ENCODE peak calls at places on chromosomes 7 and 10, in five cellular contexts. V is lower lobe of right lung, Y is suprapubic skin, G is A549, T is psoas muscle. U is an unnamed sample.

GRCh38 chr10:124155781-124156401 is 62.5 kb upstream of the CHST15 start:
- DNase-seq in V (no peak), Y (peak), G (no peak), T (peak), U (no peak)

GRCh38 chr10:92834331-92834730 is 14.0 kb upstream of the EXOC6 start:
- DNase-seq in V (no peak), Y (no peak), G (no peak), T (no peak), U (no peak)

GRCh38 chr7:70387197-70387596 is 744.7 kb upstream of the GALNT17 start:
- DNase-seq in V (no peak), Y (no peak), G (no peak), T (no peak), U (no peak)

GRCh38 chr10:102504179-102504975 is 605 bp downstream of the SUFU start:
- DNase-seq in V (peak), Y (peak), G (no peak), T (peak), U (peak)

GRCh38 chr10:93491589-93492121 is 4.8 kb upstream of the CEP55 start:
- DNase-seq in V (no peak), Y (no peak), G (no peak), T (no peak), U (no peak)

GRCh38 chr7:3301831-3302618 is 973 bp downstream of the SDK1 start:
- DNase-seq in V (no peak), Y (no peak), G (peak), T (no peak), U (no peak)

GRCh38 chr7:93231264-93231663 is 902 bp upstream of the VPS50 start:
- DNase-seq in V (no peak), Y (no peak), G (no peak), T (no peak), U (no peak)

GRCh38 chr10:59859570-59859969 is 46.8 kb downstream of the CCDC6 start:
- DNase-seq in V (no peak), Y (no peak), G (no peak), T (no peak), U (no peak)

GRCh38 chr7:134900430-134900876 is 85.9 kb upstream of the AGBL3 start:
- DNase-seq in V (no peak), Y (no peak), G (no peak), T (no peak), U (no peak)

GRCh38 chr10:64097391-64098122 is 576.4 kb downstream of the REEP3 start:
- DNase-seq in V (no peak), Y (no peak), G (no peak), T (no peak), U (no peak)

GRCh38 chr7:26011039-26011696 is 140.8 kb upstream of the NFE2L3 start:
- DNase-seq in V (no peak), Y (no peak), G (no peak), T (no peak), U (no peak)

GRCh38 chr10:13977861-13978843 is 352.6 kb downstream of the FRMD4A start:
- DNase-seq in V (no peak), Y (no peak), G (no peak), T (no peak), U (no peak)

GRCh38 chr7:23471090-23471859 is 984 bp upstream of the IGF2BP3 start:
- DNase-seq in V (no peak), Y (no peak), G (peak), T (no peak), U (no peak)

GRCh38 chr10:103661198-103661950 is 167.9 kb downstream of the NEURL1 start:
- DNase-seq in V (peak), Y (peak), G (no peak), T (peak), U (peak)

GRCh38 chr7:96426027-96426426 is 104.1 kb upstream of the SLC25A13 start:
- DNase-seq in V (no peak), Y (no peak), G (no peak), T (no peak), U (no peak)

GRCh38 chr10:63319231-63319630 is 146.5 kb downstream of the JMJD1C start:
- DNase-seq in V (no peak), Y (no peak), G (no peak), T (no peak), U (no peak)

GRCh38 chr7:114026486-114027089 is 107.8 kb upstream of the PPP1R3A start:
- DNase-seq in V (no peak), Y (no peak), G (peak), T (no peak), U (no peak)

GRCh38 chr10:128125416-128125943 is 743 bp downstream of the MKI67 start:
- DNase-seq in V (peak), Y (no peak), G (peak), T (no peak), U (no peak)

GRCh38 chr10:121900443-121901174 is 27.2 kb downstream of the ATE1 start:
- DNase-seq in V (no peak), Y (no peak), G (peak), T (no peak), U (no peak)

GRCh38 chr10:96380821-96381220 is 22.0 kb upstream of the OPALIN start:
- DNase-seq in V (peak), Y (no peak), G (peak), T (no peak), U (no peak)

GRCh38 chr7:146772581-146772980 is 656.0 kb downstream of the CNTNAP2 start:
- DNase-seq in V (no peak), Y (no peak), G (no peak), T (no peak), U (no peak)

GRCh38 chr10:68288680-68289079 is 43.2 kb upstream of the HNRNPH3 start:
- DNase-seq in V (no peak), Y (no peak), G (no peak), T (no peak), U (no peak)

GRCh38 chr10:80909254-80909653 is 371.6 kb downstream of the SH2D4B start:
- DNase-seq in V (no peak), Y (no peak), G (no peak), T (no peak), U (no peak)

GRCh38 chr7:80703272-80703671 is 64.8 kb downstream of the CD36 start:
- DNase-seq in V (no peak), Y (no peak), G (no peak), T (no peak), U (no peak)

GRCh38 chr10:21217107-21217506 is 308.4 kb downstream of the SKIDA1 start:
- DNase-seq in V (no peak), Y (no peak), G (no peak), T (no peak), U (no peak)

GRCh38 chr10:72020914-72021754 is 56.9 kb downstream of the CHST3 start:
- DNase-seq in V (no peak), Y (no peak), G (no peak), T (no peak), U (no peak)

GRCh38 chr10:49457686-49458085 is 61.8 kb upstream of the DRGX start:
- DNase-seq in V (no peak), Y (no peak), G (no peak), T (no peak), U (no peak)

GRCh38 chr10:103854687-103855423 is 521 bp downstream of the SH3PXD2A start:
- DNase-seq in V (no peak), Y (no peak), G (no peak), T (peak), U (no peak)

GRCh38 chr10:70331486-70332268 is 47.9 kb upstream of the NPFFR1 start:
- DNase-seq in V (no peak), Y (no peak), G (peak), T (peak), U (no peak)

GRCh38 chr10:77909755-77910375 is 16.7 kb downstream of the DLG5 start:
- DNase-seq in V (no peak), Y (no peak), G (peak), T (no peak), U (no peak)

GRCh38 chr10:70620020-70620289 is 17.4 kb upstream of the PRF1 start:
- DNase-seq in V (no peak), Y (no peak), G (no peak), T (no peak), U (no peak)

GRCh38 chr10:52706347-52707070 is 66.1 kb downstream of the MBL2 start:
- DNase-seq in V (no peak), Y (no peak), G (no peak), T (no peak), U (no peak)

GRCh38 chr10:85124592-85124991 is 796.2 kb downstream of the CCSER2 start:
- DNase-seq in V (no peak), Y (no peak), G (no peak), T (no peak), U (no peak)

GRCh38 chr10:123526356-123527079 is 139.6 kb upstream of the GPR26 start:
- DNase-seq in V (no peak), Y (no peak), G (no peak), T (no peak), U (peak)

GRCh38 chr10:109906346-109906745 is 17.0 kb downstream of the XPNPEP1 start:
- DNase-seq in V (no peak), Y (no peak), G (no peak), T (no peak), U (no peak)

GRCh38 chr10:14378387-14378960 is 47.8 kb upstream of the FRMD4A start:
- DNase-seq in V (no peak), Y (no peak), G (peak), T (no peak), U (no peak)

GRCh38 chr7:40095226-40095625 is 39.2 kb downstream of the MPLKIP start:
- DNase-seq in V (no peak), Y (no peak), G (no peak), T (no peak), U (no peak)
- H3K4me3 ChIP-seq in V (no peak), Y (no peak), G (no peak), T (no peak), U (no peak)

GRCh38 chr7:51315393-51316261 is 982 bp downstream of the COBL start:
- DNase-seq in V (peak), Y (no peak), G (peak), T (peak), U (no peak)

GRCh38 chr7:51316262-51316665 is 345 bp downstream of the COBL start:
- DNase-seq in V (peak), Y (peak), G (peak), T (peak), U (no peak)

GRCh38 chr7:51317582-51317910 is 937 bp upstream of the COBL start:
- DNase-seq in V (no peak), Y (no peak), G (no peak), T (no peak), U (no peak)

GRCh38 chr7:51318001-51318400 is 1.4 kb upstream of the COBL start:
- DNase-seq in V (no peak), Y (no peak), G (no peak), T (no peak), U (no peak)

GRCh38 chr7:51316666-51317581 is at the start of gene COBL:
- DNase-seq in V (peak), Y (no peak), G (no peak), T (peak), U (no peak)
- H3K4me3 ChIP-seq in V (peak), Y (peak), G (peak), T (peak), U (peak)

GRCh38 chr7:155809332-155809946 is 2.8 kb downstream of the SHH start:
- DNase-seq in V (peak), Y (no peak), G (no peak), T (no peak), U (no peak)
- H3K4me3 ChIP-seq in V (peak), Y (peak), G (peak), T (peak), U (peak)

GRCh38 chr10:4131407-4132215 is 346.6 kb upstream of the KLF6 start:
- DNase-seq in V (no peak), Y (no peak), G (peak), T (no peak), U (no peak)

GRCh38 chr10:4127518-4128315 is 342.7 kb upstream of the KLF6 start:
- DNase-seq in V (no peak), Y (no peak), G (no peak), T (no peak), U (no peak)

GRCh38 chr10:4132216-4132556 is 347.2 kb upstream of the KLF6 start:
- DNase-seq in V (no peak), Y (no peak), G (no peak), T (no peak), U (no peak)

GRCh38 chr10:4129866-4130455 is 345.0 kb upstream of the KLF6 start:
- DNase-seq in V (no peak), Y (no peak), G (no peak), T (no peak), U (no peak)

DNA sequence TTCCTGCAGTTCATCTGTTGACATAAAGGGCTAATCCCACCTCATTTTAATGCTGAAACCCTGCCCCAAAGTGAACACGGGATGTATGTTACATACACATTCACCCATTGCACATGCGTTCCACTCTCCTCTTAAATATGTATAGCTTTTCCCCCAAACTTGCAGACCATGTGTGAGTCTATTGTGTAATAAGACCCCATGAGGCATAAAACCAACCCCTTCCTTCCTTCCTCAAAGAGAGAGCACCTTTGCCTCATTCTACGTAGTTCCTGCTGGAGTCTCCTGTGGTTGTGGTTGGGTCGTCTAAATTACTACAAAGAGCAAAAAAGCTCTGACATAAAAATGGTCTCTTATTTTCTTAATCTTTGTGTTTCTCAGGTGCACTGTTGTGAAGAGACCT is 345.7 kb upstream of the KLF6 start:
- DNase-seq in V (no peak), Y (no peak), G (no peak), T (no peak), U (no peak)
- H3K4me3 ChIP-seq in V (no peak), Y (no peak), G (no peak), T (no peak), U (no peak)

GRCh38 chr10:98414932-98415709 is at the start of gene PYROXD2:
- DNase-seq in V (peak), Y (peak), G (peak), T (peak), U (peak)
- H3K4me3 ChIP-seq in V (peak), Y (peak), G (peak), T (peak), U (peak)

DNA sequence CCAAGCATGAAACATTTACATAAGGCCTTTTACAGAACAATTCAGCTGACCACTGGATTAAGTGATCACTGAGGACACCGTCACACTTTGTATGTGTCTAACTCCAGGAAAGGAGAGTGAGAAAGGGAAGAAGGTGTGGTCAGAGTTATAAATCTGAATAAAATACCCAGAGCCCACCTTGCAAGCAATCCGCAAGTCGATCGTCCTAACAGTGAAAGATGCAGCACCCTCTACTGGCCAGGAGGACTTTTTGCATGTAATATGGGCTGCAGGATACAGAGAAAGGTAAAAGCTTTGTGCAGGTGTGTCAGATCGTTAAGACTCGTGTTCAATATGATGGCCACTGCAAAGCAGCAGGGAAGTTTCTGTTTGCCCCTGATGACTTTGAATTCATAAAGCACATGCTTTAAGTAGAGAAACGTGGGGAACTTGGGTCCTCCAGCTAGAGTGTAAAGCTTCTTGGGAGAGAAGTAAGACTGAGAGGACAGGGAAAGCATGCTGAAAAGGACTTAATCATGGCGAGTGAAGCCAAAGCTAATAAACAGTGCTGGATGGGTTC is 68.5 kb upstream of the BMPER start:
- DNase-seq in V (no peak), Y (no peak), G (peak), T (no peak), U (no peak)
- H3K4me3 ChIP-seq in V (no peak), Y (no peak), G (no peak), T (no peak), U (no peak)

U was measured in vagina.